ENCODE peak calls at places on chromosomes 16 and 17, in four cellular contexts. One of them, this sample, is unnamed.

GRCh38 chr16:22688930-22689329 is 125.0 kb upstream of the HS3ST2 start:
- DNase-seq in IMR-90: no peak
- DNase-seq in GM12892: no peak
- DNase-seq in A549: no peak
- DNase-seq in this sample: no peak

GRCh38 chr17:33469911-33470310 is 176.8 kb upstream of the ASIC2 start:
- DNase-seq in GM12892: no peak
- DNase-seq in IMR-90: peak
- DNase-seq in A549: no peak
- DNase-seq in this sample: no peak

GRCh38 chr16:24208710-24209109 is 47.4 kb upstream of the CACNG3 start:
- DNase-seq in A549: no peak
- DNase-seq in IMR-90: no peak
- DNase-seq in GM12892: no peak
- DNase-seq in this sample: no peak

GRCh38 chr16:77788196-77789084 is at the start of gene VAT1L:
- DNase-seq in IMR-90: peak
- DNase-seq in A549: peak
- DNase-seq in GM12892: peak
- DNase-seq in this sample: peak

GRCh38 chr17:67629963-67630320 is 87.8 kb upstream of the NOL11 start:
- DNase-seq in GM12892: no peak
- DNase-seq in IMR-90: peak
- DNase-seq in A549: no peak
- DNase-seq in this sample: no peak

GRCh38 chr16:12024429-12024828 is 47.9 kb downstream of the SNX29 start:
- DNase-seq in GM12892: no peak
- DNase-seq in IMR-90: no peak
- DNase-seq in A549: no peak
- DNase-seq in this sample: no peak

GRCh38 chr17:75346906-75347305 is 57.7 kb upstream of the SLC25A19 start:
- DNase-seq in IMR-90: peak
- DNase-seq in A549: no peak
- DNase-seq in GM12892: no peak
- DNase-seq in this sample: peak

GRCh38 chr17:5819396-5819795 is 235.1 kb upstream of the NLRP1 start:
- DNase-seq in IMR-90: no peak
- DNase-seq in A549: no peak
- DNase-seq in GM12892: no peak
- DNase-seq in this sample: no peak

GRCh38 chr17:27473748-27474609 is 17.7 kb downstream of the KSR1 start:
- DNase-seq in IMR-90: no peak
- DNase-seq in A549: no peak
- DNase-seq in GM12892: no peak
- DNase-seq in this sample: no peak

GRCh38 chr16:89052191-89052787 is 41.4 kb upstream of the ACSF3 start:
- DNase-seq in IMR-90: no peak
- DNase-seq in A549: no peak
- DNase-seq in GM12892: no peak
- DNase-seq in this sample: peak

GRCh38 chr17:40311575-40311974 is 2.6 kb downstream of the RARA start:
- DNase-seq in A549: no peak
- DNase-seq in IMR-90: no peak
- DNase-seq in GM12892: no peak
- DNase-seq in this sample: no peak

GRCh38 chr16:27463741-27464662 is 62.0 kb downstream of the IL21R start:
- DNase-seq in A549: no peak
- DNase-seq in IMR-90: no peak
- DNase-seq in GM12892: no peak
- DNase-seq in this sample: no peak

GRCh38 chr17:76540381-76541300 is 797 bp downstream of the PRCD start:
- DNase-seq in A549: peak
- DNase-seq in IMR-90: peak
- DNase-seq in GM12892: peak
- DNase-seq in this sample: peak
- TF ChIP-seq POLR2A in A549: peak
- TF ChIP-seq POLR2A in IMR-90: no peak
- TF ChIP-seq POLR2A in GM12892: no peak
- TF ChIP-seq POLR2A in this sample: peak

DNA sequence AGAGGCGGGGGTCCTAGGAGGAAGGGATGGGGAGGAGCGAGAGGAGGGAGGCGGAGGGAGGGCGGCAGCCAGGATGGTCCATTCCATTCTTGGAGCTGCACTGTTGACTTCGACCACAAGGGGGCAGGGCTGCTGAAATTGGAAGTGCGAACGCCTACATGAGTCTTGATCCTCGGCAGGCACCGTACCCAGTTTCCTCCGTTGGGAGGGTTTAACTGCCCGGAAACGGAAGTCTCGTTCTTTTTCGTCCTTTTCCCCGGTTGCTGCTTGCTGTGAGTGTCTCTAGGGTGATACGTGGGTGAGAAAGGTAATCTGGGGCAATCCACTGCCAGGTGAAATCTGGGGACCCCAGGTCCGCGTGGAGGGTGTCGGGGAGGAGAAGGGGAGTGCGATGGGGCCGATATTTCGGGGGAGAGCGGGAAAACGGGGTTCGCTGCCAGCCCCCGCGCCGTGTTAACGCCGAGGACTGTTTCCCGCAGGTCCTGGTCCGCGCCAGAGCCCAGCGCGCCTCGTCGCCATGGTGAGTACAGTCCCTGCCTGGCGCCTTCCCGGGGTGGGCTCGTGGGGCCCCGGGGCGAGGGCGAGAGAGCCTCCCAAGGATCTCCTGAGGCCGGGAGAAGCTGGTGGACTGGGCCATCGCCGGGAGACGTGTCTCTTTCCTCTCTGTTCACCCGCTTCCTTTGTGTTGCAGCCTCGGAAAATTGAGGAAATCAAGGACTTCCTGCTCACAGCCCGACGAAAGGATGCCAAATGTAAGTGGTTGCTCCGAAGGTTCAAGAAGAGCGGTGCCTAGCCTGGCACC is at the start of gene RPL38:
- DNase-seq in GM12892: peak
- DNase-seq in IMR-90: peak
- DNase-seq in A549: peak
- DNase-seq in this sample: peak
- TF ChIP-seq POLR2A in GM12892: peak
- TF ChIP-seq POLR2A in IMR-90: peak
- TF ChIP-seq POLR2A in A549: peak
- TF ChIP-seq POLR2A in this sample: peak

GRCh38 chr16:84186685-84187437 is at the start of gene TAF1C:
- DNase-seq in GM12892: peak
- DNase-seq in IMR-90: peak
- DNase-seq in A549: peak
- DNase-seq in this sample: peak
- TF ChIP-seq POLR2A in GM12892: peak
- TF ChIP-seq POLR2A in IMR-90: no peak
- TF ChIP-seq POLR2A in A549: peak
- TF ChIP-seq POLR2A in this sample: peak

DNA sequence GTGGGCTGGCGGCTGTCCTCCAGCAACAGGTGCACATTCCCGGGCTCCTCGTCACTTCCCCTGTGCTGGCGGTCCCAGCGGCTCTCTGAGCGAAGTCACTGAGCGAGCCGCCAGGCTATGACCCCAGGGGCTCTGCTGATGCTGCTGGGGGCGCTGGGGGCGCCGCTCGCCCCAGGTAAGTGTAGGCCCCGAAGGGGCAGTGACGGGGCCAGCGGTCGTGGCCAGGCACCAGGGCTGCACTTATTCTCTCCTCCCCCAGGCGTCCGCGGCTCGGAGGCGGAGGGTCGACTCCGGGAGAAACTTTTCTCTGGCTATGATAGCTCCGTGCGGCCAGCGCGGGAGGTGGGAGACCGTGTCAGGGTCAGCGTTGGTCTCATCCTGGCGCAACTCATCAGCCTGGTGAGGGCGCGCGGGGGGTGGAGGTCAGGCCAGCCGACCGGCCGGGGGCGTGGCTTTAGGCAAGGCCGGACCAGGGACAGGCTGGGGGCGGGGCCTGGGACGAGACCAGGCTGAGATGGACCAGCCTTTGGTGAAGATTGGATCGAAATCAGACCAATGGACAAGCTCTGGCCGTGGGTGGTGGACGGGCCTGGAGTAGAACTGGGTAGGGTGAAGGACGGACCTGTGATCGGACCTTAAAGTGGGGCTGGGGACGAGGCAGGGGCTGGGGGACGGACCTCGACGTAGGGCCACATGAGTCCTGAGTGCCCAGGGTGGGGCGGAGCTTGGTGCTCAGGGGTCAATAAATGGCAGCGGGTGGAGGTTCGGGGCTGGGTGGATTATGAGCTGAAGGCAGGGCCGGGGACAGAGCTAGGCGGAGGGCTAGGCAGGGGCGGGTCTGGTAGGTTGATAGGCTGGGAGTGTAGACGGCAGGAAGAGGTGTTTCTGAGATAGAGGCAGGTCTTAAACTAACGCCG is at the start of gene CHRNB1:
- DNase-seq in A549: peak
- DNase-seq in GM12892: no peak
- DNase-seq in IMR-90: peak
- DNase-seq in this sample: no peak
- TF ChIP-seq POLR2A in A549: no peak
- TF ChIP-seq POLR2A in GM12892: no peak
- TF ChIP-seq POLR2A in IMR-90: no peak
- TF ChIP-seq POLR2A in this sample: no peak

DNA sequence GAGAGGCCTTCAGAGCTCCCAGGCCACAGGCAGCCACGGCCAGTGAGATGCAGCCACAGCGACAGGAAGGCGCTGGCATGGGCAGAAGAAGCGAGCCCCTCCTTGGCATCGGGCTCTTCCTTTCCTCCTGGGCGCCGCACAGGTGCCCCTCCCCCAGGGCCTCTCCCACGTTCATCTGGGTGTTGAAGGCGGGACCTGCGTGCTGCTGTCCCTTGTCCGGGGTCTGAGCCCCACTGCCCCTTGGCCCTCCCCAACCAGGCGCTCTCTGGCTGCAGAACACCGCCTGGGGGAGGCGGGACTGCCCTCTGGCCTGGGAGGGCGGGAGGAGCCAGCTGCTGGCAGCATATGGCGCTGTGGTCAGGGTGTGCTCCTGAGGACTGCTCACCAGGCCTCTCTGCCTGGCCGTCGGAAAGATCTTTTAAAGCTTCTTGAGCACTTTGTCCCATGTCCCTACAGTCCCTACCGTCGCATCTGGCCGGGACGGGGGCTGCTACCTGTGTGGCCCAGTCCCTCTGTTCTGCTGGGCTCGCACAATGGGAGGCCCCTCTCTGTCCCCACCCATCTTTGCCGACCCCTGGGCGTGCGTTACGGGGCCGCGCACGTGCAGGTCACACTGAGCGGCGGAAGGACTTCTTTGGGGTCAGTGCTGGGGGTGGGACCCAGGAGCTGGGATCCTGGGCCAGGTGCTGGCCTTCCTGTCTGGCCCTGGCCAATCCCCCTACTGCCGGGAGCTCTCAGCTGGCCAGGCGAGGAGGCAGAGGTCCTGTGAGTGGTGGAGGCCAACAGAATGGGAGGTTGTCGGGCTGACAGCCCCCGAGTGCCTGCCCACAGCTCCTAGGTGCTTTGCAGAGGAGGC is 1.7 kb downstream of the SLC25A10 start:
- DNase-seq in IMR-90: no peak
- DNase-seq in A549: no peak
- DNase-seq in GM12892: no peak
- DNase-seq in this sample: no peak
- TF ChIP-seq POLR2A in IMR-90: no peak
- TF ChIP-seq POLR2A in A549: no peak
- TF ChIP-seq POLR2A in GM12892: no peak
- TF ChIP-seq POLR2A in this sample: no peak

DNA sequence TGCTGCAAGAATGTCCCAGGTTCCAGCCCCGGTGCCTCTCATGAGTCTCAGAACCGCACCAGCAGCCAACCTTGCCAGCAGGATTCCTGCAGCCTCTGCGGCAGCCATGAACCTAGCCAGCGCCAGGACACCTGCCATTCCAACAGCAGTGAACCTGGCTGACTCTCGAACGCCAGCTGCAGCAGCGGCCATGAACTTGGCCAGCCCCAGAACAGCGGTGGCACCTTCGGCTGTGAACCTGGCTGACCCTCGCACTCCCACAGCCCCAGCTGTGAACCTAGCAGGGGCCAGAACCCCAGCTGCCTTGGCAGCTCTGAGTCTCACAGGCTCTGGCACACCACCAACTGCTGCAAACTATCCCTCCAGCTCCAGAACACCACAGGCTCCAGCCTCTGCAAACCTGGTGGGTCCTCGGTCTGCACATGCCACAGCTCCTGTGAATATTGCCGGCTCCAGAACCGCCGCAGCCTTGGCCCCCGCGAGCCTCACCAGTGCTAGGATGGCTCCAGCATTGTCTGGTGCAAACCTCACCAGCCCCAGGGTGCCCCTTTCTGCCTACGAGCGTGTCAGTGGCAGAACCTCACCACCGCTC is 9.8 kb downstream of the ELOB start:
- DNase-seq in IMR-90: no peak
- DNase-seq in A549: no peak
- DNase-seq in GM12892: no peak
- DNase-seq in this sample: no peak
- TF ChIP-seq POLR2A in IMR-90: no peak
- TF ChIP-seq POLR2A in A549: no peak
- TF ChIP-seq POLR2A in GM12892: no peak
- TF ChIP-seq POLR2A in this sample: no peak

DNA sequence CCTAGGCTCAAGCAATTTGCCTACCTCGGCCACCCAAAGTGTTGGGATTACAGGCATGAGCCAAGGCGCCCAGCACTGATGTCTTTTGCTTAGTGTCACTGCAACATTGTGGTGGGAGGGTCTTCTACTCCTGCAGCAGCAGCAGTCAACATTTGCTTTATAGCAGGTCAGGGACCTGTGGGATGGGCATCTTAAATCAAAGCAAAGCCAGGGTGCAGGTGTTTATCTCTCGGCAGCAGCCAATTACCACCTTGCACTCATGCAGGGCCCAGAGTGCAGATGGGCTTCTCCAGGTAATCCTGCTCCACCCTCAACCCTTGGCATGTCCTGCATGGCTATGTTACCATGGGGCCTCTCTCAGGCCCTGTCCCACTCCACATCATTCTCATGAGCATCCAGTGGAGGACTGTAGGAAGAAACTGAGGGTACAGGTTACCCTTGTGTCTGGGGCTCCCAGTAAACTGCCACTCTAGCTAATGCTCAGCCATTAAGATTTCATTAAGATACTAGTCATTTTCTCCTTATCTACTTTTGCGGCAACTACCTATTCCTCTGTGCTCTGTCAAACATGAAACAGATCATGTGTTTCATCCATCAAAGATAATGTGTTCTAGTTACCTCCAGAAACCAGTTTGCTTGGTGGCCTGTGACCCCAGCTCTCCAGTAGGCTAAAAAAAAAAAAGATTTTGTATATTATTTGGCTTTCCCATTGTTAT is 16.8 kb downstream of the ADGRG5 start:
- DNase-seq in A549: no peak
- DNase-seq in GM12892: no peak
- DNase-seq in IMR-90: no peak
- DNase-seq in this sample: no peak
- TF ChIP-seq POLR2A in A549: no peak
- TF ChIP-seq POLR2A in GM12892: no peak
- TF ChIP-seq POLR2A in IMR-90: no peak
- TF ChIP-seq POLR2A in this sample: no peak